ENCODE peak calls at places on chromosomes 4 and X, in nine cellular contexts. J is GM13977; Q is CD8-positive, alpha-beta T cell; A is heart left ventricle; D is Caco-2; Y is A549; T is cardiac fibroblast; P is uterus; N is neural progenitor cell. X is an unnamed sample.

GRCh38 chr4:85831647-85832046 is 356.7 kb downstream of the ARHGAP24 start:
- DNase-seq in T (no peak), Y (no peak), Q (no peak), A (no peak), P (no peak), D (no peak), N (no peak), J (no peak), X (no peak)

GRCh38 chr4:2402053-2402452 is 16.4 kb downstream of the ZFYVE28 start:
- DNase-seq in N (peak), Q (peak), T (peak), D (no peak), Y (peak), J (no peak), P (peak), A (peak), X (no peak)

GRCh38 chr4:169312690-169313422 is 42.1 kb upstream of the SH3RF1 start:
- DNase-seq in J (no peak), Q (no peak), P (no peak), T (no peak), A (no peak), D (no peak), Y (no peak), N (no peak), X (no peak)

GRCh38 chrX:27807690-27808089 is at the start of gene MAGEB10:
- DNase-seq in Y (no peak), P (no peak), J (no peak), Q (no peak), A (no peak), T (no peak), D (no peak), N (no peak), X (no peak)

GRCh38 chr4:95594629-95595028 is 45.9 kb upstream of the UNC5C start:
- DNase-seq in J (no peak), A (no peak), N (no peak), P (no peak), D (no peak), Q (no peak), Y (no peak), T (no peak), X (no peak)

GRCh38 chrX:96453139-96453538 is 231.5 kb upstream of the DIAPH2 start:
- DNase-seq in J (peak), A (no peak), Q (no peak), T (no peak), P (no peak), N (no peak), Y (peak), D (peak), X (peak)

GRCh38 chr4:162497564-162498167 is 333.9 kb upstream of the FSTL5 start:
- DNase-seq in Y (peak), N (peak), P (no peak), T (peak), Q (no peak), A (no peak), D (peak), J (peak), X (peak)

GRCh38 chr4:86043755-86044592 is 315.9 kb downstream of the MAPK10 start:
- DNase-seq in N (peak), Y (peak), D (peak), J (no peak), Q (no peak), A (peak), T (peak), P (no peak), X (no peak)

GRCh38 chrX:47358387-47359065 is 11.9 kb upstream of the ZNF157 start:
- DNase-seq in Y (no peak), T (peak), A (no peak), N (no peak), P (no peak), D (no peak), Q (peak), J (no peak), X (no peak)

GRCh38 chr4:107666134-107666533 is 53.9 kb downstream of the PAPSS1 start:
- DNase-seq in P (no peak), N (peak), J (no peak), Y (peak), Q (no peak), A (no peak), D (no peak), T (peak), X (no peak)

GRCh38 chrX:119757979-119758681 is at the start of gene SOWAHD:
- DNase-seq in D (peak), J (no peak), P (peak), Y (peak), T (no peak), N (peak), Q (peak), A (peak), X (peak)

GRCh38 chr4:26326791-26327190 is 6.0 kb downstream of the RBPJ start:
- DNase-seq in D (no peak), Q (no peak), J (no peak), A (no peak), Y (no peak), T (peak), P (no peak), N (no peak), X (no peak)

GRCh38 chr4:166460769-166461550 is 587.9 kb downstream of the TLL1 start:
- DNase-seq in P (no peak), N (no peak), A (no peak), Q (no peak), Y (no peak), T (peak), J (no peak), D (no peak), X (no peak)

GRCh38 chr4:177339794-177340374 is 30.2 kb downstream of the NEIL3 start:
- DNase-seq in A (no peak), N (no peak), D (no peak), P (no peak), Q (no peak), T (peak), Y (peak), J (peak), X (peak)

GRCh38 chr4:142974331-142974730 is 128.2 kb upstream of the INPP4B start:
- DNase-seq in P (no peak), J (no peak), A (no peak), Q (no peak), Y (no peak), N (no peak), T (no peak), D (no peak), X (no peak)

GRCh38 chrX:45842207-45842900 is 641.7 kb upstream of the DIPK2B start:
- DNase-seq in P (no peak), Q (no peak), T (no peak), N (no peak), D (no peak), A (no peak), Y (no peak), J (no peak), X (no peak)

GRCh38 chr4:137608085-137608484 is 75.8 kb upstream of the PCDH18 start:
- DNase-seq in P (no peak), A (no peak), Y (no peak), N (no peak), J (no peak), D (no peak), T (no peak), Q (no peak), X (no peak)

GRCh38 chrX:85089321-85089840 is 85.7 kb downstream of the APOOL start:
- DNase-seq in Y (no peak), P (no peak), T (no peak), N (no peak), D (no peak), Q (no peak), A (no peak), J (no peak), X (no peak)

GRCh38 chrX:85084770-85085393 is 81.2 kb downstream of the APOOL start:
- DNase-seq in Q (no peak), P (no peak), A (no peak), J (peak), Y (peak), T (peak), D (peak), N (peak), X (peak)
- TF ChIP-seq CTCF in Q (peak), P (peak), A (peak), J (peak), Y (peak), T (peak), D (peak), N (peak), X (peak)

GRCh38 chrX:19814240-19814639 is 73.2 kb downstream of the SH3KBP1 start:
- DNase-seq in Q (no peak), A (peak), T (no peak), P (no peak), J (no peak), N (no peak), D (peak), Y (peak), X (no peak)
- TF ChIP-seq CTCF in Q (no peak), A (no peak), T (no peak), P (no peak), J (no peak), N (peak), D (peak), Y (no peak), X (no peak)

GRCh38 chr4:124915073-124915472 is 202.5 kb upstream of the ANKRD50 start:
- DNase-seq in J (no peak), T (no peak), Q (no peak), Y (no peak), A (no peak), N (no peak), D (no peak), P (no peak), X (no peak)

GRCh38 chr4:124918559-124919122 is 206.1 kb upstream of the ANKRD50 start:
- DNase-seq in P (no peak), Y (no peak), D (no peak), N (no peak), J (no peak), T (no peak), A (no peak), Q (no peak), X (no peak)

GRCh38 chr4:124910327-124910726 is 197.8 kb upstream of the ANKRD50 start:
- DNase-seq in N (no peak), A (no peak), D (no peak), P (no peak), J (no peak), T (no peak), Y (no peak), Q (no peak), X (no peak)

GRCh38 chr4:124907881-124908280 is 195.3 kb upstream of the ANKRD50 start:
- DNase-seq in N (no peak), Y (no peak), P (no peak), A (no peak), J (no peak), D (no peak), T (peak), Q (no peak), X (no peak)

GRCh38 chr4:124913237-124913636 is 200.7 kb upstream of the ANKRD50 start:
- DNase-seq in T (no peak), P (no peak), Q (no peak), D (no peak), Y (no peak), N (no peak), A (no peak), J (no peak), X (no peak)
- TF ChIP-seq CTCF in T (no peak), P (no peak), Q (no peak), D (no peak), Y (no peak), N (no peak), A (no peak), J (no peak), X (no peak)

DNA sequence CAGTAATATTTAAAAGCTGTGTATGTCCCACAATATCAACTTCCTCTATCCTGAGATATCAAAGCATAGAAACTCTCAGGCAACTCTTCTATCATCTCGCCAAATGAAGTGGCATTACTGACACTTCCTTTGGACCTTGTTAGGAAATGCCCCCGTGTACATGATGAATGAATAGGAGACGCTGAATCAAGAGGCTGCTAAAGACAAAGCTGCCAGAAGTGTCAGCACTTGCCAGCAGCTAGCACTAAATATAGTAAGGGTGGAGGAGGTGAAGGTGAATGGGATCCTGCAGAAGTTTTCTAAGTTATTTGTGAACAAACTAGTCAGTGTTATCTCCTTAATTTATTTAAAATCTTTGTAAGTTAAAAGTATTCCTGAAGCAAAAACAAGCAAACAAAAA is 99.4 kb upstream of the BLTP1 start:
- DNase-seq in N (no peak), D (no peak), A (peak), Y (no peak), J (no peak), P (no peak), T (no peak), Q (no peak), X (no peak)
- TF ChIP-seq CTCF in N (no peak), D (no peak), A (no peak), Y (no peak), J (no peak), P (no peak), T (no peak), Q (no peak), X (no peak)

DNA sequence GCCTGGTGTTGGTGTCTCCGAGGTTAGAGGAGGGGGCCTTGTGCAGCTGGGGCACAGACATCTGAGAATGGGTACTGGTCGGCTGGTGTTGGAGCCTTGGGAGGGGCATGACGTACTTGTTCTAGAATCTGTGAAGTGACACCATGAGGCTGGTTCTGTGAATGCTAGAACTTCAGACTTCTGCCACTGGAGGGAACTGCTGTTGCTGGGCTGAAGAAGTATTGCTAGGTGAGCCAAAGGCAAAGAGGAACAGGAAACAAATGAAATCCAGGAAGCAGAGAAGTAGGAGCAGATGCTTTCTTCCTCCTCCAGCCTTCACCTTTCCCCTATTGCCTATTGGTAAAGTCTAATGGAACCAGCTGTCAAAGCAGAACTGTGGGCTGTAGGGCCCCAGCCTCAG is 120.9 kb upstream of the DDIT4L start:
- DNase-seq in Y (peak), D (peak), J (no peak), N (peak), A (no peak), T (no peak), P (no peak), Q (no peak), X (no peak)
- TF ChIP-seq CTCF in Y (no peak), D (peak), J (no peak), N (no peak), A (no peak), T (peak), P (no peak), Q (no peak), X (no peak)

GRCh38 chrX:53526999-53527398 is 92.8 kb upstream of the HSD17B10 start:
- DNase-seq in J (no peak), Q (no peak), Y (no peak), P (no peak), T (no peak), D (no peak), A (no peak), N (no peak), X (no peak)
- TF ChIP-seq CTCF in J (no peak), Q (no peak), Y (no peak), P (no peak), T (no peak), D (no peak), A (no peak), N (no peak), X (no peak)

GRCh38 chrX:138026211-138026610 is 460.3 kb downstream of the ZIC3 start:
- DNase-seq in D (no peak), T (peak), Q (no peak), Y (peak), A (no peak), J (peak), N (no peak), P (no peak), X (peak)
- TF ChIP-seq CTCF in D (peak), T (no peak), Q (no peak), Y (peak), A (peak), J (peak), N (peak), P (no peak), X (peak)